ENCODE peak calls at places on chromosomes 12 and 14, in six cellular contexts. One of them, this sample, is unnamed.

GRCh38 chr14:93150227-93151206 is 34.2 kb downstream of the MOAP1 start:
- DNase-seq in AG20443: no peak
- DNase-seq in lung: no peak
- DNase-seq in T47D: peak
- DNase-seq in hepatocyte: peak
- DNase-seq in left ventricle myocardium inferior: no peak
- DNase-seq in this sample: no peak

GRCh38 chr12:25629341-25629740 is 76.3 kb upstream of the LMNTD1 start:
- DNase-seq in hepatocyte: no peak
- DNase-seq in left ventricle myocardium inferior: no peak
- DNase-seq in lung: no peak
- DNase-seq in AG20443: no peak
- DNase-seq in T47D: no peak
- DNase-seq in this sample: no peak

GRCh38 chr14:90866822-90867221 is 50.6 kb upstream of the TTC7B start:
- DNase-seq in left ventricle myocardium inferior: no peak
- DNase-seq in hepatocyte: no peak
- DNase-seq in T47D: no peak
- DNase-seq in AG20443: no peak
- DNase-seq in lung: no peak
- DNase-seq in this sample: no peak

GRCh38 chr12:113221997-113222729 is 899 bp downstream of the TPCN1 start:
- DNase-seq in lung: no peak
- DNase-seq in AG20443: no peak
- DNase-seq in left ventricle myocardium inferior: no peak
- DNase-seq in T47D: no peak
- DNase-seq in hepatocyte: no peak
- DNase-seq in this sample: no peak

GRCh38 chr12:51323966-51324895 is at the start of gene BIN2:
- DNase-seq in T47D: no peak
- DNase-seq in hepatocyte: no peak
- DNase-seq in left ventricle myocardium inferior: peak
- DNase-seq in AG20443: no peak
- DNase-seq in lung: peak
- DNase-seq in this sample: no peak

GRCh38 chr14:90553921-90554336 is 157.1 kb downstream of the CALM1 start:
- DNase-seq in left ventricle myocardium inferior: no peak
- DNase-seq in T47D: peak
- DNase-seq in AG20443: no peak
- DNase-seq in lung: no peak
- DNase-seq in hepatocyte: no peak
- DNase-seq in this sample: no peak

GRCh38 chr14:67331368-67332125 is 28.1 kb downstream of the ATP6V1D start:
- DNase-seq in T47D: peak
- DNase-seq in hepatocyte: no peak
- DNase-seq in AG20443: peak
- DNase-seq in lung: no peak
- DNase-seq in left ventricle myocardium inferior: no peak
- DNase-seq in this sample: no peak

GRCh38 chr12:2453076-2453806 is 341.5 kb upstream of the FKBP4 start:
- DNase-seq in left ventricle myocardium inferior: no peak
- DNase-seq in hepatocyte: no peak
- DNase-seq in AG20443: peak
- DNase-seq in lung: no peak
- DNase-seq in T47D: no peak
- DNase-seq in this sample: no peak

GRCh38 chr12:127083028-127083949 is 1183.7 kb upstream of the TMEM132C start:
- DNase-seq in left ventricle myocardium inferior: no peak
- DNase-seq in AG20443: peak
- DNase-seq in hepatocyte: peak
- DNase-seq in lung: no peak
- DNase-seq in T47D: peak
- DNase-seq in this sample: peak

This sample was measured in A549.